ENCODE peak calls at places on chromosomes 7 and 10, in six cellular contexts. U is heart left ventricle, F is A549, S is lung, H is aorta, T is cardiac muscle cell. L is an unnamed sample. For H3K4me1 and H3K9me3, the result is how much of the 10 kb centered on the place peaks cover.

GRCh38 chr10:103833731-103834365 is 21.5 kb downstream of the SH3PXD2A start:
- DNase-seq in U (peak), F (peak), S (no peak), H (no peak), T (peak), L (peak)

GRCh38 chr7:89593125-89593524 is 561.1 kb upstream of the STEAP1 start:
- DNase-seq in U (no peak), F (no peak), S (no peak), H (no peak), T (no peak), L (no peak)

GRCh38 chr7:113301983-113302382 is 183.6 kb upstream of the SMIM30 start:
- DNase-seq in U (no peak), F (no peak), S (no peak), H (no peak), T (no peak), L (no peak)

GRCh38 chr10:73867126-73867807 is 7.1 kb downstream of the CAMK2G start:
- DNase-seq in U (no peak), F (no peak), S (no peak), H (no peak), T (no peak), L (no peak)

GRCh38 chr7:38318803-38319416 is 45.5 kb upstream of the TARP start:
- DNase-seq in U (no peak), F (peak), S (peak), H (no peak), T (peak), L (no peak)

GRCh38 chr10:62637249-62638061 is 167.1 kb upstream of the ADO start:
- DNase-seq in U (no peak), F (no peak), S (no peak), H (no peak), T (peak), L (no peak)

GRCh38 chr10:84654671-84655070 is 326.3 kb downstream of the CCSER2 start:
- DNase-seq in U (no peak), F (no peak), S (no peak), H (no peak), T (no peak), L (no peak)

GRCh38 chr7:23547662-23548061 is 15.9 kb upstream of the TRA2A start:
- DNase-seq in U (no peak), F (no peak), S (no peak), H (no peak), T (no peak), L (no peak)

GRCh38 chr10:126972622-126973414 is 67.6 kb downstream of the DOCK1 start:
- DNase-seq in U (no peak), F (peak), S (no peak), H (no peak), T (peak), L (no peak)

GRCh38 chr10:92969151-92969550 is 91.4 kb upstream of the CYP26C1 start:
- DNase-seq in U (no peak), F (no peak), S (no peak), H (no peak), T (no peak), L (no peak)

GRCh38 chr10:103666109-103666508 is 172.6 kb downstream of the NEURL1 start:
- DNase-seq in U (no peak), F (peak), S (no peak), H (no peak), T (peak), L (no peak)

GRCh38 chr10:3330687-3331086 is 158.1 kb upstream of the PITRM1 start:
- DNase-seq in U (peak), F (no peak), S (peak), H (no peak), T (peak), L (no peak)

GRCh38 chr7:475951-476441 is 43.6 kb downstream of the PDGFA start:
- DNase-seq in U (peak), F (no peak), S (no peak), H (no peak), T (no peak), L (peak)

GRCh38 chr10:121662945-121663917 is 65.0 kb upstream of the FGFR2 start:
- DNase-seq in U (no peak), F (peak), S (no peak), H (peak), T (no peak), L (no peak)

GRCh38 chr7:135713836-135714470 is 14.0 kb downstream of the SLC13A4 start:
- DNase-seq in U (no peak), F (no peak), S (no peak), H (no peak), T (no peak), L (no peak)

GRCh38 chr10:125263551-125263950 is 103.2 kb upstream of the CTBP2 start:
- DNase-seq in U (no peak), F (peak), S (no peak), H (no peak), T (no peak), L (no peak)

GRCh38 chr10:108132303-108132702 is 967.8 kb upstream of the SORCS1 start:
- DNase-seq in U (no peak), F (no peak), S (no peak), H (no peak), T (no peak), L (no peak)

GRCh38 chr7:26115628-26116027 is 36.4 kb upstream of the NFE2L3 start:
- DNase-seq in U (no peak), F (no peak), S (no peak), H (no peak), T (no peak), L (no peak)

GRCh38 chr10:116784035-116784434 is 41.7 kb upstream of the HSPA12A start:
- DNase-seq in U (no peak), F (no peak), S (no peak), H (no peak), T (no peak), L (no peak)

DNA sequence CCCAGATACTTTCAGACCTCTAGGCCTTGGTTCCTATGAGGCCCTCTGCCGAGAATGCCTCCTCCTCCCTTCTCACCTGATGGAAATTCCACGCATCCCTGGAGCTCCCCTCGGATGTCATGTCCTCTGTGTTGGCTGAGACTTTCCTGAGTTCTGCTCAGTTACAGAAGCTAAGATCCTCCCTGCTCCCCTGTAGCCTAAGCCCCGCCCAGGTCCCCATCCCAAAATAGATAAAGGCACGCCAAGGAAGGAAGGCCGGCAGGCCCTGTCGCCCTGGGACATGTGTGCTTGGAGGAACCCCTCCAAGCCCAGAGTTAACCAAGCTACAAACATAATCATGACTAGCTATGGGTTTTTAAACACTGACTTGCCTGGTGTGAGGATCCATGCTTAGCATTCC is 123.5 kb downstream of the SORBS1 start:
- DNase-seq in U (peak), F (no peak), S (no peak), H (no peak), T (no peak), L (no peak)
- H3K4me1 ChIP-seq in U (half or more), F (under half), S (under half), H (under half), T (under half), L (under half)

DNA sequence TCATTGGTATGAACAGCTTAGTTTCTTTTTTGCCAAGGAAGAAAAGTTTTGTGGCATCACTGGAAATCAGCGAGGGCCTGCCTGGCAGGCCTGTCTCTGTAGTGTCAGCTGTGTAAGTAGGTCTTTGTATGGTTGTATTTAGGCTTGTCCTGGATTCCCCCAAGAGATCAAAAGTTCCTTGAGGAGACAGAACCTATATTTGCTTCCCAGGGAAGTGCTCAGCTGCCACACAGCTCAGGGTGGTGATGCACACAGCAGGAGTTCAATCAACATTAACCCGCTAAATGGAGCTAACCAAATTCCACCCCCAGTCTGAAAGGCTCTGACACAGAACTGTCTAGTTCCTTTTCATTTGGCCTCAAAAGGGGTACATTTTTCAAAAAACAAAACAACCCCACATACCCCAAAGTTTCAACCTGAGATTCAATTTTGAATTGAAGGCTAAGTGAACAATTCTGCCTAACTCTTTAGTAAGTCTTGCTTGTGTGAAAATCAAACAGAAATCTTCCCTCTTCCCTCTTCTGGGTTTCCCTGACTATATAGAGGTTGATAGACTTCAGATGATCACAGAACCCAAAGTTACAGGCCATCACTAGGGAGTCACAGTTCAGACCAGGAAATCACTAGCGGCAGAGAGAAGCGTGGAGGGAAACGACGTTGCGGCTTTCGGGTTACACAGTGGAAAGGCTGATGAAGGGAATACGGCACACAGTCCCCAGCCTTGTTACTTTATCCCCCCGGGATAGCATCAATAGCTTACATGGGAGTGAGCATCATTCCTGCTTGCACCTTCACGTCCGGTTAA is 124.5 kb downstream of the CLEC2L start:
- DNase-seq in U (no peak), F (no peak), S (no peak), H (no peak), T (no peak), L (no peak)
- H3K27ac ChIP-seq in U (peak), F (peak), S (peak), H (no peak), T (peak), L (peak)

GRCh38 chr7:139735466-139735865 is 42.3 kb downstream of the HIPK2 start:
- DNase-seq in U (no peak), F (no peak), S (no peak), H (no peak), T (no peak), L (no peak)
- H3K9me3 ChIP-seq in U (under half), F (under half), S (under half), H (under half), T (under half), L (under half)

DNA sequence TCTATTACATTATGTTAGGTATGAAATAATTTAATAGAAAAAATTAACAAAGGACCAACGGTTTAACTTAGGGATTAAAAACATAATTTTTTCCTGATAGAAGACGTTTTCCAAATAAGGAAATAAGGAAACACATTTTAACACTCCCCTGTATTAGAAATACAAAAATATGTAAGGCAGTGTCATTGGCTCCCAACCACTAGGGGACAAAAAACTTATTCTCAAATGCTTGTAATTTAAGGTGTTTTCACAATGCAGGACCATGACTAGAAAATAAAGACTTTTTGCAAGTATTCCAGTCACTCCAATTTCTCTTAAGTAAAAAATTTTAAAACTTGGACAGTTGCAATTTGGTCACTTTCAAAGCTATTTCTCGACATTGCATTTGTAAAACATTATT is 98.8 kb upstream of the ODAD2 start:
- DNase-seq in U (no peak), F (no peak), S (no peak), H (no peak), T (no peak), L (no peak)
- H3K4me1 ChIP-seq in U (under half), F (under half), S (under half), H (under half), T (under half), L (under half)

L was measured in kidney.